ENCODE peak calls at places on chromosomes 2 and 18, in seven cellular contexts. O, C, K, V, Z, L and F are unnamed samples.

GRCh38 chr18:39462436-39462835 is 1896.8 kb upstream of the CELF4 start:
- DNase-seq in O (no peak), C (no peak), K (no peak), V (no peak), Z (no peak), L (no peak), F (no peak)

GRCh38 chr2:205682239-205683021 is at the start of gene NRP2:
- DNase-seq in O (peak), C (peak), K (no peak), V (peak), Z (peak), L (no peak), F (peak)

GRCh38 chr2:26483957-26484565 is 6.1 kb upstream of the OTOF start:
- DNase-seq in O (no peak), C (no peak), K (no peak), V (no peak), Z (no peak), L (no peak), F (no peak)

GRCh38 chr2:186544255-186544675 is 45.6 kb upstream of the ITGAV start:
- DNase-seq in O (peak), C (no peak), K (peak), V (no peak), Z (no peak), L (no peak), F (no peak)

GRCh38 chr2:193517615-193518014 is 1322.9 kb upstream of the TMEFF2 start:
- DNase-seq in O (no peak), C (no peak), K (no peak), V (no peak), Z (no peak), L (peak), F (no peak)

GRCh38 chr2:127411609-127412370 is 6.4 kb upstream of the PROC start:
- DNase-seq in O (no peak), C (no peak), K (no peak), V (no peak), Z (no peak), L (no peak), F (no peak)

GRCh38 chr18:47944972-47945843 is 14.7 kb upstream of the SMAD2 start:
- DNase-seq in O (no peak), C (no peak), K (peak), V (no peak), Z (no peak), L (no peak), F (peak)

GRCh38 chr2:62883629-62884028 is 167.0 kb upstream of the OTX1 start:
- DNase-seq in O (no peak), C (no peak), K (no peak), V (no peak), Z (no peak), L (no peak), F (no peak)

GRCh38 chr2:186771395-186771794 is 77.5 kb downstream of the FAM171B start:
- DNase-seq in O (peak), C (no peak), K (peak), V (no peak), Z (no peak), L (no peak), F (no peak)

GRCh38 chr2:96602330-96602823 is 35.7 kb downstream of the KANSL3 start:
- DNase-seq in O (no peak), C (no peak), K (no peak), V (no peak), Z (no peak), L (no peak), F (peak)

GRCh38 chr2:96601382-96602292 is 36.5 kb downstream of the KANSL3 start:
- DNase-seq in O (no peak), C (no peak), K (no peak), V (no peak), Z (no peak), L (peak), F (peak)

GRCh38 chr2:96599941-96600340 is 38.2 kb downstream of the KANSL3 start:
- DNase-seq in O (no peak), C (no peak), K (no peak), V (no peak), Z (no peak), L (no peak), F (no peak)

GRCh38 chr2:96608459-96609455 is 29.4 kb downstream of the KANSL3 start:
- DNase-seq in O (no peak), C (no peak), K (no peak), V (no peak), Z (no peak), L (no peak), F (no peak)

DNA sequence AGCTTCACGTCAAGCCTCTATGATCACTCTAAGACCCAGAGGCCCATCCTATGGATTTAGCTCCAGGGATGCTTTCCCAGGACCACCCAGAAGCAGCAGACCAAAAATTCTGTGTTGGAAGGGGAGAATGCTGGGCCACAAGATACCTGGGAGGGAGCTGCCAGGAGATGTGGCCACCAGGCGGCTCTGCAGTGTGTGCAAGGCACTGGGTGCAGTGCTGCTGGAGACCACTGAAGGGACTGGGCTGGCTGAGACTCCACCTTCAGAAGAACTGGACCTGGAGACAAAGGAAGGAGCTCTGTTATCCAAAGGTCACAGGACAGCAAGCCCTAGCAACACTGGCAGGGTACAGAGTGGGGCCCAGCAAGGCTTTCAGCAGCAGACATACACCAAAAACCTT is 34.0 kb downstream of the KANSL3 start:
- DNase-seq in O (peak), C (no peak), K (no peak), V (no peak), Z (no peak), L (peak), F (no peak)
- TF ChIP-seq CTCF in O (peak), C (no peak), K (peak), V (no peak), Z (no peak), L (peak), F (no peak)

DNA sequence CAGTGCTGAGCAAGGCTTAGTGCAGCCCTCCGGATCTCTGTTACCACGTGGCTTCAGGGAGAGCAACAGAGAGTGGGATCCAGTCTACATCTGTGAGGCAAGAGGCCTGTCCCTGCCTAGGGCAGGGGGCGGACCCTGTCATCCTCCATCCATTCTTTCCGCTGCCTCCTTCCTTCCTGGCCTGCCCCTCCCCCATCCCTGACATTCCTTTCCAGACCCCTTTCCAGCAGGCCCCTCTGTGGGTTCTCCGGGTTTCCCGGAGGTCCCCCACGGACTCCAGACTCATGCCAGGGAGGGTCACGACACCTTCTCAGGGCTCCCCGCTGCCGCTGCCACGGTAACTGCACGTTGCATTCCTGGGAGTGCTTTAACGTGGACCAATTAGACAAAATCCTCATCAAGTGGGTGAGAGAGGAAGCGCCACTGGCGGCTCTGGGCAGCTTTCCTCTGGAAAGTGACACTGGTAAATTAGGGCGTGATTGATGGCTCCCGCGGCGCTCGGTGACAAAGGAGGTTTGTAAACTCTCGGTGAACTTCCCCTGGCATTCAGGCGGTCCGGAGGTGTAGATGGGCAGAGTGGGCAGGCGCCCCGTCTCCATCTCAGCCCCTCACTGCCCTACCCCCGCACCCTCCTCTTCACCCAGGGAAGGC is 11.4 kb downstream of the ATOH8 start:
- DNase-seq in O (peak), C (no peak), K (no peak), V (no peak), Z (no peak), L (no peak), F (no peak)
- TF ChIP-seq CTCF in O (no peak), C (no peak), K (no peak), V (no peak), Z (no peak), L (no peak), F (no peak)

GRCh38 chr2:2828774-2829368 is 497.8 kb upstream of the MYT1L start:
- DNase-seq in O (no peak), C (no peak), K (no peak), V (no peak), Z (no peak), L (no peak), F (no peak)

GRCh38 chr2:2826621-2827020 is 495.5 kb upstream of the MYT1L start:
- DNase-seq in O (no peak), C (no peak), K (no peak), V (no peak), Z (no peak), L (no peak), F (no peak)

GRCh38 chr2:2827237-2827636 is 496.2 kb upstream of the MYT1L start:
- DNase-seq in O (no peak), C (no peak), K (no peak), V (no peak), Z (no peak), L (no peak), F (no peak)

GRCh38 chr2:2826209-2826551 is 495.1 kb upstream of the MYT1L start:
- DNase-seq in O (no peak), C (no peak), K (no peak), V (no peak), Z (no peak), L (no peak), F (no peak)

GRCh38 chr2:2827691-2828315 is 496.7 kb upstream of the MYT1L start:
- DNase-seq in O (no peak), C (no peak), K (no peak), V (no peak), Z (no peak), L (no peak), F (no peak)
- TF ChIP-seq CTCF in O (no peak), C (no peak), K (no peak), V (no peak), Z (no peak), L (no peak), F (no peak)

DNA sequence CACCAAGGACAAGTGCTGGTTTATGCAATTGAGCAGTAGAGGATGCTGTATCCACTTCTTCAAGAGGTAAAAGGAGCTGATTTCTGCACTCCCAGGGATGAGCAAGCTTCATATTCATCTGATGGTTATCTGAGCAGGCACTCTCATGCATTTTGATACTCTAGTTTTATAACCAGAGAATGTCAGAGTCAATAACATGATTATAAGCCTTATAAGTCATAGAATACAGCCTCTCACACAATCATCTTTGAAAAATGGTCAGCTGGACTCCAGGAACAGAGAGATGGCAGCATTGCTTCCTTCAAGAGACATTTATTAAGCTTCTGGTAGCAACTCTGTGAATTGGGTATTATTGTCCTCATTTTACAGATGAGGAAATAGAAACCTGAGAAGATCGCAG is 167.1 kb downstream of the SLC8A1 start:
- DNase-seq in O (no peak), C (no peak), K (no peak), V (no peak), Z (no peak), L (no peak), F (no peak)
- TF ChIP-seq CTCF in O (no peak), C (no peak), K (no peak), V (no peak), Z (no peak), L (no peak), F (no peak)

DNA sequence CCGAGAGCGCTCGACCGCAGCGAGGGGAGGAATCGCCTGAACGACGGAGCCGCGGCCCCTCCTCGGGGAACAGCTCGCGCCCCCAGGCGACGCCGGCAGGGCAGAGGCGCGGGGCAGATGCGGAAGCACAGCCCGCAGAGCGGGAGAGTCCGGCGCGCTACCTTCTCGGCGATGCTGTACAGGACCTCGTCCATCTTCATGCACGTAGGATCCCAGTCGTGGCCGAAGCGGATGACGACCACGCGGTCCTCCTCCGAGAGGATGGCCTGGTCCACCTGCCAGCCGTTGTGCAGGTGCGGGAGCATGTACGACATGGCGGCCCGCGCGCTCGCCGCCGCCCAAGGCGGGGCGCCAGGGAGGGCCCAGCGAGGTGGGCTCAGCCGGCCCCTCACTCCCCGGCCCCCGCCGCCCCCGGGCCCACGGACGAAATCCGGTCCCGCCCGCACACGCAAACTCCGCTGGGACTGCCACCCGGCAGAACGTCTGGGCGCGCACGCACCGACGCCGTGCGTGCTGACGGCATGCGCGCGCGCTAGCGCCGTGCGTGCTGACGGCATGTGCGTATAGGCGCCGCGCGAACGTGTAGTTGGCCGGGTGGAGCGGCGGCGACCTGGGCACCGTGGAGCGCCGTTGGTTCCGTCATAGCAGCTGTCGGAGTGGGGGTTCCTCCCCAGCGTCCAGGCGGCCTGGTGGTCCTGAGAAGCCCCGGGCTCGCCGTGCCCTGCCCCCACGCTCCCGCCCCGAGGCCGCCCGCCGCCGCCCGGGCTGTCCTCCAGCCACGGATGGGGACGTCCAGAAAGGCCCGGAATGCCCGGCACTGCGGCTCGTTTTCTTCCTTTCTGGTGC is at the start of gene TXNL4A:
- DNase-seq in O (peak), C (peak), K (peak), V (peak), Z (peak), L (peak), F (peak)
- TF ChIP-seq CTCF in O (peak), C (no peak), K (peak), V (peak), Z (no peak), L (peak), F (peak)

DNA sequence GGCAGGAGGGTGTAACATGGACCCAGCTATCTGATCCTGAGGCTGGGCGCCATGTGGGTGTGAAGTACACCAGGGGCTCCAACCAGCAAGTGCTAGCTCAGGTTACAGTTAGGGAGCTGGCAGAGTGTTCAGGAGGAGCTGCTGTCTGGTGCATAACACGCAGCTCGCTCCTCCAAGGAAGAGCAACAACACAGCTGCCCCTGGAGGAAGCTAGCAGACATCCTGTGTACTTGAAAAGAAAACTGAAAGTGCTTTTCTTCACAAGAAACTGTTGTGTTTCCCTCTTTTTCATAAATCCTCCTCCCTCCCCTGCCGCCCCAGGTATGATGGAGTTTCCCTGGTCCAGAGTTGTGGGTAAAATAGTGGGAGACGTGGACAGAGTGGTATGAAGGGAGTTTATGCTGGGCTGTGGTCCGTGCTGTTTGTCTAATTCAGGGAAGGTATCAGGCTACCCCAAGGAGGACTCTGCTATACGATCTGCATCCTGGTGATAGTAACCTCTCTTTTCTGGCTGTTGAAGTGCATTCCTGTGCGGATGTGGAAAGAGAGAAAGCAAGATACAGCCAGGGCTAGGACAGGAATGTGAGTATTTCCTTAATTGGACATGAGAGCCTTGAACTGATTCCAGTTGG is 6.1 kb upstream of the LBH start:
- DNase-seq in O (peak), C (peak), K (no peak), V (peak), Z (peak), L (no peak), F (peak)
- TF ChIP-seq CTCF in O (no peak), C (no peak), K (no peak), V (no peak), Z (no peak), L (no peak), F (no peak)

GRCh38 chr2:23434721-23435121 is 49.7 kb downstream of the KLHL29 start:
- DNase-seq in O (no peak), C (no peak), K (no peak), V (no peak), Z (peak), L (no peak), F (no peak)

GRCh38 chr2:23436346-23437099 is 51.5 kb downstream of the KLHL29 start:
- DNase-seq in O (no peak), C (no peak), K (no peak), V (no peak), Z (peak), L (no peak), F (peak)

GRCh38 chr2:23432531-23432930 is 47.6 kb downstream of the KLHL29 start:
- DNase-seq in O (no peak), C (no peak), K (no peak), V (no peak), Z (no peak), L (no peak), F (no peak)

GRCh38 chr2:23433282-23433681 is 48.3 kb downstream of the KLHL29 start:
- DNase-seq in O (no peak), C (no peak), K (no peak), V (no peak), Z (no peak), L (no peak), F (no peak)

GRCh38 chr2:23435250-23436035 is 50.5 kb downstream of the KLHL29 start:
- DNase-seq in O (no peak), C (no peak), K (no peak), V (no peak), Z (no peak), L (no peak), F (no peak)
- TF ChIP-seq CTCF in O (no peak), C (no peak), K (no peak), V (no peak), Z (no peak), L (no peak), F (no peak)

GRCh38 chr2:181463573-181463972 is 6.4 kb downstream of the ITGA4 start:
- DNase-seq in O (no peak), C (no peak), K (no peak), V (no peak), Z (no peak), L (no peak), F (no peak)

GRCh38 chr2:181468313-181468712 is 11.1 kb downstream of the ITGA4 start:
- DNase-seq in O (no peak), C (no peak), K (no peak), V (no peak), Z (no peak), L (no peak), F (no peak)

GRCh38 chr2:181468857-181469256 is 11.7 kb downstream of the ITGA4 start:
- DNase-seq in O (no peak), C (no peak), K (no peak), V (no peak), Z (no peak), L (no peak), F (no peak)

GRCh38 chr2:181465686-181466375 is 8.6 kb downstream of the ITGA4 start:
- DNase-seq in O (no peak), C (no peak), K (peak), V (no peak), Z (no peak), L (no peak), F (no peak)

GRCh38 chr2:181466661-181467576 is 9.7 kb downstream of the ITGA4 start:
- DNase-seq in O (peak), C (peak), K (no peak), V (peak), Z (peak), L (peak), F (peak)
- TF ChIP-seq CTCF in O (peak), C (peak), K (peak), V (peak), Z (peak), L (peak), F (peak)

DNA sequence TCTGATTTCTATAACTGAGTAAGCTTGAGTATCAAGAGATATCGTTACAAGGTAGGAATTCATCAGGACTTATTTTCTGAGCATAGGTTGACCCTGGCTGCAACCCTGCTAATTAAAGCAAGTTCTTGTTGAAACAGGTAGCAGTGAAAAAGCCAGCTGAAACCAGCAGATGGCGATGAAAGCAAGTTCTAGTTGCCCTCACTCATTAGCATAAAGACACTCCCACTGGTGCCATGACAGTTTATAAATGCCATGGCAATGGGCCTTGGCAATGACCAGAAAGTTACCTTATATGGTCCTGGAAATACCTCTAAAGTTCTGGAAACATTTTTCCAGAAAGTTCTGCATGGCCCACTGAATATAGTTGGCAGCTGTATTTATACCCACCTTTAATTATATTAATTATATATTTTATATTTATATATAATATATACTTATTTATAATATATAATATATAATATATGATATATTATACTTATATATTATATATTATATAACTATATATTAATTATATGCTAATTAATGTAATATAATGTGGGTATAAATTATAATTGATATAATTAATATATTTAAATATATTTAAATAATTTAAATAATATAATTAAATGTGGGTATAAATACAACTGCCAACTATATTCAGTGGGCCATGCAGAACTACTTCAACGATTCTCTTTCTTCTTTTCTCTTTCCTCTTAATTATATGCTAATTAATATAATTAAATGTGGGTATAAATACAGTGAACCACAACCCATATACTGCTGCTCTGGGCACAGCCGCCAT is 188.0 kb downstream of the CDH7 start:
- DNase-seq in O (peak), C (peak), K (no peak), V (peak), Z (no peak), L (no peak), F (peak)
- TF ChIP-seq CTCF in O (peak), C (peak), K (peak), V (peak), Z (no peak), L (no peak), F (no peak)